ENCODE peak calls at places on chromosomes 4 and X, in eight cellular contexts. M is Calu3; W is H9; F is left cardiac atrium; J is activated naive CD4-positive, alpha-beta T cell treated with anti-CD3 and anti-CD28 coated beads for 36 hours; U is nucleus accumbens; S is CD4-positive, alpha-beta T cell; A is GM20000. G is an unnamed sample.

GRCh38 chr4:188779586-188779985 is 640.3 kb downstream of the TRIML1 start:
- DNase-seq in M (no peak), W (no peak), F (no peak), J (no peak), U (no peak), S (no peak), A (no peak), G (no peak)

GRCh38 chr4:26028133-26028792 is 114.2 kb downstream of the SMIM20 start:
- DNase-seq in M (no peak), W (peak; percentile 83), F (no peak), J (no peak), U (no peak), S (no peak), A (no peak), G (no peak)

GRCh38 chr4:153181293-153182080 is 22.8 kb upstream of the TRIM2 start:
- DNase-seq in M (no peak), W (no peak), F (no peak), J (no peak), U (no peak), S (no peak), A (no peak), G (no peak)

GRCh38 chrX:117510453-117510852 is 606.2 kb downstream of the KLHL13 start:
- DNase-seq in M (no peak), W (no peak), F (no peak), J (no peak), U (no peak), S (no peak), A (no peak), G (no peak)

GRCh38 chrX:133373366-133374079 is 41.8 kb downstream of the GPC4 start:
- DNase-seq in M (no peak), W (no peak), F (no peak), J (no peak), U (no peak), S (no peak), A (no peak), G (no peak)

GRCh38 chr4:41731569-41731968 is 17.0 kb downstream of the PHOX2B start:
- DNase-seq in M (no peak), W (no peak), F (no peak), J (no peak), U (no peak), S (no peak), A (no peak), G (no peak)

GRCh38 chr4:78345237-78345636 is 206.3 kb upstream of the ANXA3 start:
- DNase-seq in M (no peak), W (no peak), F (no peak), J (no peak), U (no peak), S (no peak), A (no peak), G (no peak)

GRCh38 chr4:172149329-172149728 is 336.1 kb downstream of the GALNTL6 start:
- DNase-seq in M (no peak), W (no peak), F (no peak), J (no peak), U (no peak), S (no peak), A (no peak), G (no peak)

GRCh38 chr4:179095585-179096228 is 1653.5 kb upstream of the AGA start:
- DNase-seq in M (peak; percentile 8), W (peak; percentile 35), F (no peak), J (peak; percentile 12), U (no peak), S (no peak), A (no peak), G (peak; percentile 35)

GRCh38 chr4:81648576-81649272 is 177.0 kb upstream of the RASGEF1B start:
- DNase-seq in M (no peak), W (no peak), F (no peak), J (peak; percentile 60), U (no peak), S (peak; percentile 12), A (peak; percentile 17), G (no peak)

GRCh38 chrX:100643943-100644587 is at the start of gene SRPX2:
- DNase-seq in M (peak; percentile 39), W (no peak), F (peak; percentile 47), J (no peak), U (no peak), S (no peak), A (no peak), G (peak; percentile 66)

GRCh38 chr4:57081651-57082349 is 28.4 kb downstream of the IGFBP7 start:
- DNase-seq in M (no peak), W (peak; percentile 48), F (no peak), J (no peak), U (no peak), S (no peak), A (no peak), G (no peak)

GRCh38 chrX:3286196-3286920 is 60.1 kb downstream of the MXRA5 start:
- DNase-seq in M (peak; percentile 12), W (no peak), F (no peak), J (no peak), U (no peak), S (no peak), A (no peak), G (no peak)

GRCh38 chr4:24702266-24702665 is 93.1 kb upstream of the SOD3 start:
- DNase-seq in M (no peak), W (no peak), F (no peak), J (no peak), U (no peak), S (no peak), A (no peak), G (no peak)

GRCh38 chr4:158079661-158080060 is 93.2 kb downstream of the GASK1B start:
- DNase-seq in M (no peak), W (no peak), F (no peak), J (no peak), U (no peak), S (no peak), A (no peak), G (no peak)

GRCh38 chr4:37139987-37140386 is 104.6 kb upstream of the NWD2 start:
- DNase-seq in M (no peak), W (no peak), F (no peak), J (no peak), U (no peak), S (no peak), A (no peak), G (no peak)

GRCh38 chr4:25190407-25190806 is 30.2 kb upstream of the SEPSECS start:
- DNase-seq in M (no peak), W (peak; percentile 33), F (no peak), J (no peak), U (no peak), S (no peak), A (no peak), G (no peak)

GRCh38 chr4:7000421-7001176 is 42.6 kb upstream of the TADA2B start:
- DNase-seq in M (no peak), W (no peak), F (no peak), J (no peak), U (no peak), S (no peak), A (no peak), G (peak; percentile 55)

GRCh38 chr4:162352580-162353107 is 188.8 kb upstream of the FSTL5 start:
- DNase-seq in M (no peak), W (no peak), F (no peak), J (no peak), U (no peak), S (no peak), A (no peak), G (no peak)

GRCh38 chrX:13646154-13646549 is 6.8 kb upstream of the TCEANC start:
- DNase-seq in M (peak; percentile 71), W (peak; percentile 65), F (peak; percentile 66), J (peak; percentile 73), U (peak; percentile 20), S (peak; percentile 7), A (peak; percentile 8), G (peak; percentile 62)

GRCh38 chr4:107120661-107121060 is 84.5 kb upstream of the DKK2 start:
- DNase-seq in M (no peak), W (no peak), F (no peak), J (no peak), U (no peak), S (no peak), A (no peak), G (no peak)

GRCh38 chr4:86594559-86595425 is 677 bp downstream of the PTPN13 start:
- DNase-seq in M (peak; percentile 31), W (peak; percentile 34), F (peak; percentile 50), J (peak; percentile 7), U (peak; percentile 71), S (no peak), A (peak; percentile 38), G (peak; percentile 36)

GRCh38 chr4:143016171-143016570 is 168.5 kb upstream of the USP38 start:
- DNase-seq in M (no peak), W (no peak), F (no peak), J (no peak), U (no peak), S (no peak), A (no peak), G (no peak)

GRCh38 chrX:12370444-12371089 is 232.3 kb downstream of the FRMPD4 start:
- DNase-seq in M (no peak), W (no peak), F (no peak), J (no peak), U (no peak), S (no peak), A (no peak), G (no peak)

GRCh38 chr4:65399131-65399530 is 271.2 kb downstream of the EPHA5 start:
- DNase-seq in M (no peak), W (no peak), F (no peak), J (no peak), U (no peak), S (no peak), A (no peak), G (no peak)

GRCh38 chrX:10043386-10043785 is 76.2 kb downstream of the CLDN34 start:
- DNase-seq in M (no peak), W (no peak), F (no peak), J (no peak), U (no peak), S (no peak), A (no peak), G (no peak)

GRCh38 chrX:20433376-20433775 is 166.7 kb upstream of the RPS6KA3 start:
- DNase-seq in M (no peak), W (no peak), F (no peak), J (no peak), U (no peak), S (no peak), A (no peak), G (no peak)

GRCh38 chrX:28649541-28649940 is 62.3 kb downstream of the IL1RAPL1 start:
- DNase-seq in M (no peak), W (no peak), F (no peak), J (no peak), U (no peak), S (no peak), A (no peak), G (no peak)

GRCh38 chrX:118971552-118971951 is 2.9 kb upstream of the LONRF3 start:
- DNase-seq in M (no peak), W (peak; percentile 60), F (no peak), J (no peak), U (no peak), S (no peak), A (no peak), G (no peak)

GRCh38 chr4:183658362-183659028 is 490 bp downstream of the RWDD4 start:
- DNase-seq in M (no peak), W (peak; percentile 32), F (peak; percentile 28), J (peak; percentile 21), U (peak; percentile 47), S (peak; percentile 2), A (peak; percentile 49), G (no peak)

GRCh38 chr4:48778431-48779094 is 1.5 kb downstream of the FRYL start:
- DNase-seq in M (no peak), W (no peak), F (no peak), J (no peak), U (no peak), S (no peak), A (no peak), G (no peak)

GRCh38 chrX:146435472-146435871 is 374.1 kb upstream of the CXorf51B start:
- DNase-seq in M (no peak), W (no peak), F (no peak), J (no peak), U (no peak), S (no peak), A (no peak), G (no peak)